ENCODE peak calls at places on chromosomes 7 and 10, in seven cellular contexts. C is fibroblast of the aortic adventitia; N is GM12865; Y is AG10803; H is IMR-90; L is AG04449; B is CD8-positive, alpha-beta T cell. S is an unnamed sample.

GRCh38 chr10:79146611-79147130 is 77.9 kb downstream of the ZMIZ1 start:
- DNase-seq in C (peak), N (no peak), Y (peak), H (peak), L (no peak), B (no peak), S (no peak)

GRCh38 chr10:7525314-7526016 is 114.6 kb upstream of the SFMBT2 start:
- DNase-seq in C (peak), N (peak), Y (peak), H (peak), L (peak), B (peak), S (peak)

GRCh38 chr10:7819126-7819470 is 793 bp downstream of the TAF3 start:
- DNase-seq in C (peak), N (peak), Y (peak), H (peak), L (no peak), B (no peak), S (peak)

GRCh38 chr10:63064706-63065105 is 68.4 kb upstream of the NRBF2 start:
- DNase-seq in C (peak), N (no peak), Y (peak), H (no peak), L (no peak), B (no peak), S (no peak)

GRCh38 chr7:93693796-93694195 is 119.3 kb upstream of the CALCR start:
- DNase-seq in C (no peak), N (no peak), Y (no peak), H (no peak), L (no peak), B (no peak), S (no peak)

GRCh38 chr7:45292481-45292880 is 134.9 kb downstream of the RAMP3 start:
- DNase-seq in C (no peak), N (peak), Y (no peak), H (no peak), L (no peak), B (no peak), S (no peak)

GRCh38 chr10:75209325-75210192 is 1.0 kb upstream of the VDAC2 start:
- DNase-seq in C (peak), N (peak), Y (peak), H (peak), L (no peak), B (peak), S (peak)

GRCh38 chr7:100691676-100692577 is 2.1 kb downstream of the GIGYF1 start:
- DNase-seq in C (peak), N (peak), Y (peak), H (peak), L (no peak), B (peak), S (peak)

GRCh38 chr10:28540145-28540544 is 7.2 kb downstream of the WAC start:
- DNase-seq in C (no peak), N (no peak), Y (no peak), H (no peak), L (no peak), B (no peak), S (no peak)

DNA sequence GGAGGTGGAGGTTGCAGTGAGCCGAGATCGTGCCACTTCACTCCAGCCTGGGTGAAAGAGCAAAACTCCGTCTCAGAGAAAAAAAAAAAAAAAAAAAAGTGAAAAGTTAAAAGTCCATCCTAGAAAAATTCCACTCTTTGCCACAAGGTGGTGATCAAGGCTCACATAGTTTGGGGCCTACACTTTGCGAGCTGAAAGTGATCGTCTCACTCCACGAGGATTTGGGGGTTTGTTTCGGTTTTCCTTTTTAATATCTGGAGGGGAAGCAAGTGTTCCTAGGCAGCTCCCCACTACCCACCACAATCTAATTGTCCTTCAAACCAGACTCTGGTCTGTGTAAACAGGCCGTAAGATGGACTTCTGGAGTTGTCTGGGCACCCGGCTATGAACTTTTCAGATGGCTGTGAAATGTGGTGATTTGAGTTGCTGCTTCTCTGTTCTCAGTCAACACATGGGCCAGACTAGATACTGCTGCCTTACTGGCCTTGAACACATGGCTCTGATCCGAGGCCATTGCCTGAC is 27.1 kb downstream of the PRLHR start:
- DNase-seq in C (peak), N (peak), Y (peak), H (peak), L (no peak), B (peak), S (peak)
- H3K4me3 ChIP-seq in C (peak), N (no peak), Y (no peak), H (no peak), L (no peak), B (no peak), S (peak)

GRCh38 chr7:29115753-29116152 is 30.6 kb downstream of the CPVL start:
- DNase-seq in C (no peak), N (no peak), Y (no peak), H (no peak), L (no peak), B (no peak), S (no peak)

GRCh38 chr7:29116361-29116760 is 30.0 kb downstream of the CPVL start:
- DNase-seq in C (no peak), N (no peak), Y (no peak), H (no peak), L (no peak), B (no peak), S (no peak)

GRCh38 chr7:29112721-29113120 is 33.6 kb downstream of the CPVL start:
- DNase-seq in C (no peak), N (no peak), Y (no peak), H (no peak), L (no peak), B (no peak), S (no peak)

GRCh38 chr7:29115130-29115529 is 31.2 kb downstream of the CPVL start:
- DNase-seq in C (no peak), N (no peak), Y (no peak), H (no peak), L (no peak), B (no peak), S (no peak)

GRCh38 chr7:29113384-29114102 is 32.8 kb downstream of the CPVL start:
- DNase-seq in C (peak), N (peak), Y (peak), H (no peak), L (no peak), B (no peak), S (no peak)
- TF ChIP-seq CTCF in C (peak), N (peak), Y (peak), H (no peak), L (peak), B (no peak), S (peak)

DNA sequence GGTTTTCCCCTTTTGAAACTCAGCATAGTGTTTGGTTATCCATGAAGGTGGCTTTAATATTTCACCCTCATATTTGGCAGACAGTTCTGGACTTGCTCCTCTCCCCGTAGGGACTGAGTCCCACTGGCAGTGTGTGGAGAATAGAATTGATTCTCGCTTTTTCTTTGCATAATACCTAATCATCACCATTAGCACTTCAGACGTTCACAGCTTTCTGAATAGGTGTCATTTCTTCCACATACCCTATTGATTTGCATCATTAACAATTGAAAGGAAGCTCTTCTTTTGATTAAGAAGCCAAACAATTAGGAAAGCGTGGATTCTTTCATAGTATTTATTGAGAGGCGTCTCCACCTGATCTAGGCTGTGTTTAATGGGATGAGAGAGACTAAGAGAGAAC is 250.1 kb upstream of the C7orf33 start:
- DNase-seq in C (no peak), N (no peak), Y (no peak), H (no peak), L (no peak), B (no peak), S (no peak)
- H3K4me3 ChIP-seq in C (no peak), N (no peak), Y (no peak), H (no peak), L (no peak), B (no peak), S (no peak)

GRCh38 chr7:155009570-155010157 is 6.7 kb upstream of the PAXIP1 start:
- DNase-seq in C (no peak), N (peak), Y (peak), H (no peak), L (no peak), B (no peak), S (no peak)
- TF ChIP-seq CTCF in C (peak), N (peak), Y (peak), H (peak), L (peak), B (peak), S (peak)

GRCh38 chr10:133326745-133327650 is 9.7 kb downstream of the CALY start:
- DNase-seq in C (peak), N (no peak), Y (peak), H (peak), L (no peak), B (no peak), S (no peak)

GRCh38 chr10:133327651-133328357 is 8.9 kb downstream of the CALY start:
- DNase-seq in C (no peak), N (no peak), Y (no peak), H (peak), L (no peak), B (no peak), S (no peak)

GRCh38 chr10:133332936-133333699 is 3.6 kb downstream of the CALY start:
- DNase-seq in C (no peak), N (no peak), Y (no peak), H (no peak), L (no peak), B (no peak), S (no peak)

GRCh38 chr10:133328358-133329343 is 8.0 kb downstream of the CALY start:
- DNase-seq in C (no peak), N (no peak), Y (no peak), H (no peak), L (no peak), B (no peak), S (no peak)

GRCh38 chr10:133329401-133330202 is 7.1 kb downstream of the CALY start:
- DNase-seq in C (peak), N (peak), Y (peak), H (peak), L (peak), B (peak), S (peak)
- H3K4me3 ChIP-seq in C (peak), N (no peak), Y (peak), H (peak), L (peak), B (peak), S (peak)

GRCh38 chr7:139750459-139751095 is 27.2 kb downstream of the HIPK2 start:
- DNase-seq in C (no peak), N (no peak), Y (no peak), H (no peak), L (no peak), B (no peak), S (no peak)

GRCh38 chr7:139752600-139752999 is 25.2 kb downstream of the HIPK2 start:
- DNase-seq in C (no peak), N (no peak), Y (no peak), H (no peak), L (no peak), B (no peak), S (no peak)

GRCh38 chr7:139752148-139752547 is 25.6 kb downstream of the HIPK2 start:
- DNase-seq in C (no peak), N (no peak), Y (no peak), H (no peak), L (no peak), B (no peak), S (no peak)

GRCh38 chr7:139753693-139754111 is 24.1 kb downstream of the HIPK2 start:
- DNase-seq in C (no peak), N (no peak), Y (no peak), H (no peak), L (no peak), B (no peak), S (no peak)

DNA sequence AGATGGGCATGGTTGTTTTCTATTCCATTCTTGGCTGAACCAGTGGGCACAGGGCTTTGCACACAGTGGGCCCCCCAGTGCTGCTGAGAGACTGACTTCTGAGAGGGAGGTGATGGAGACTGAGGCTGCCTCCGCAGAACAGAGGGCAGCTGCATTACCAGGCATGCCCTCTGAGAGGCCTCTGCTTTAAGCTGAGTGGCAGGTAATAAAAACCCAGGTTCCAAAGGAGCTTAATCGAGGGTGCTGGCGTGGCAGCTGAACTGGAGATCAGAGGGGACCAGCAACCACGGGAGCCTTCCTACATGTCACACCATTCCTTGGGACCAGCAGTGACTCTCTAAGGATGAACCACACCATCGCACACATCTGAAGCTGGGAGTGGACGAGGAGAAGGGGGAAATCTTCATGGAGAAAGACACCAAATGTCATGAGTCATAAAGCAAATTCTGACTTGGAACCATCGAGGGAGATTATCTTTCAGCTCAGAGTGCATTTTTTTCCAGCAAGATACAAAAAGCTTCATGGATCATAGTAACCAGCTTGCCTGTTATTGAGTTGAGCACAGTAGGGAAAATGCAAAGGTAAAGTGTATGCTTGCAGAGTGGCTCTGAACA is 24.6 kb downstream of the HIPK2 start:
- DNase-seq in C (no peak), N (no peak), Y (no peak), H (peak), L (no peak), B (no peak), S (peak)
- TF ChIP-seq CTCF in C (no peak), N (peak), Y (peak), H (peak), L (no peak), B (no peak), S (no peak)

GRCh38 chr10:77049896-77050295 is 587.7 kb downstream of the KCNMA1 start:
- DNase-seq in C (peak), N (no peak), Y (peak), H (peak), L (peak), B (no peak), S (peak)

GRCh38 chr10:77045046-77045445 is 592.6 kb downstream of the KCNMA1 start:
- DNase-seq in C (no peak), N (no peak), Y (no peak), H (no peak), L (no peak), B (no peak), S (peak)

GRCh38 chr10:77051837-77052236 is 585.8 kb downstream of the KCNMA1 start:
- DNase-seq in C (no peak), N (no peak), Y (no peak), H (no peak), L (no peak), B (no peak), S (no peak)

GRCh38 chr10:77052592-77052991 is 585.0 kb downstream of the KCNMA1 start:
- DNase-seq in C (no peak), N (no peak), Y (no peak), H (no peak), L (no peak), B (no peak), S (no peak)

GRCh38 chr10:77049146-77049545 is 588.5 kb downstream of the KCNMA1 start:
- DNase-seq in C (no peak), N (no peak), Y (no peak), H (no peak), L (no peak), B (no peak), S (no peak)
- H3K4me3 ChIP-seq in C (no peak), N (no peak), Y (no peak), H (no peak), L (no peak), B (no peak), S (no peak)

S was measured in foreskin fibroblast.